ENCODE peak calls at places on chromosome 20, in ten cellular contexts. I, U, T, D, S, R, J, F, G and L are unnamed samples. For H3K4me1, the result is how much of the 10 kb centered on the place peaks cover.

GRCh38 chr20:57076202-57076651 is 190.2 kb downstream of the BMP7 start:
- DNase-seq in I (peak), U (no peak), T (no peak), D (no peak), S (no peak), R (no peak), J (peak), F (no peak), G (no peak), L (no peak)

GRCh38 chr20:33373735-33374605 is 27.3 kb downstream of the CDK5RAP1 start:
- DNase-seq in I (peak), U (peak), T (no peak), D (no peak), S (no peak), R (peak), J (no peak), F (no peak), G (no peak), L (peak)

GRCh38 chr20:51014797-51015722 is 7.8 kb downstream of the KCNG1 start:
- DNase-seq in I (peak), U (peak), T (peak), D (no peak), S (peak), R (no peak), J (no peak), F (no peak), G (no peak), L (no peak)

GRCh38 chr20:15992564-15992963 is 580.7 kb downstream of the KIF16B start:
- DNase-seq in I (peak), U (no peak), T (no peak), D (no peak), S (no peak), R (no peak), J (no peak), F (no peak), G (no peak), L (no peak)

GRCh38 chr20:31565699-31566331 is 39.3 kb upstream of the ID1 start:
- DNase-seq in I (peak), U (no peak), T (no peak), D (no peak), S (peak), R (no peak), J (no peak), F (no peak), G (no peak), L (no peak)

GRCh38 chr20:36319356-36320260 is 13.5 kb downstream of the DLGAP4 start:
- DNase-seq in I (no peak), U (no peak), T (no peak), D (no peak), S (no peak), R (no peak), J (no peak), F (no peak), G (no peak), L (no peak)

GRCh38 chr20:64167676-64168075 is 3.4 kb downstream of the MYT1 start:
- DNase-seq in I (no peak), U (no peak), T (no peak), D (no peak), S (no peak), R (no peak), J (no peak), F (no peak), G (no peak), L (no peak)

GRCh38 chr20:54015496-54015895 is 54.9 kb downstream of the BCAS1 start:
- DNase-seq in I (no peak), U (no peak), T (no peak), D (no peak), S (no peak), R (no peak), J (no peak), F (no peak), G (no peak), L (no peak)

GRCh38 chr20:37454636-37455035 is 66.4 kb upstream of the NNAT start:
- DNase-seq in I (no peak), U (no peak), T (no peak), D (no peak), S (no peak), R (no peak), J (no peak), F (no peak), G (no peak), L (no peak)

GRCh38 chr20:56689852-56690485 is 60.9 kb downstream of the TFAP2C start:
- DNase-seq in I (peak), U (no peak), T (no peak), D (no peak), S (peak), R (no peak), J (no peak), F (no peak), G (no peak), L (no peak)

GRCh38 chr20:24917797-24918578 is 31.1 kb upstream of the CST7 start:
- DNase-seq in I (peak), U (peak), T (peak), D (peak), S (peak), R (peak), J (peak), F (no peak), G (peak), L (no peak)

GRCh38 chr20:23928788-23929187 is 49.2 kb upstream of the CST5 start:
- DNase-seq in I (peak), U (no peak), T (no peak), D (no peak), S (peak), R (no peak), J (peak), F (peak), G (no peak), L (no peak)

GRCh38 chr20:3805594-3806264 is 9.6 kb downstream of the CDC25B start:
- DNase-seq in I (peak), U (peak), T (no peak), D (no peak), S (no peak), R (no peak), J (no peak), F (no peak), G (peak), L (no peak)

GRCh38 chr20:60804918-60805631 is 447.0 kb upstream of the CDH4 start:
- DNase-seq in I (no peak), U (no peak), T (no peak), D (peak), S (no peak), R (no peak), J (no peak), F (no peak), G (no peak), L (no peak)

GRCh38 chr20:1811621-1812498 is 83.3 kb upstream of the SIRPA start:
- DNase-seq in I (no peak), U (peak), T (no peak), D (no peak), S (no peak), R (no peak), J (no peak), F (no peak), G (no peak), L (no peak)

GRCh38 chr20:40286991-40287531 is 402.0 kb downstream of the MAFB start:
- DNase-seq in I (no peak), U (no peak), T (peak), D (no peak), S (no peak), R (peak), J (peak), F (peak), G (peak), L (no peak)

GRCh38 chr20:56429496-56429895 is 17.4 kb downstream of the CASS4 start:
- DNase-seq in I (no peak), U (peak), T (no peak), D (no peak), S (no peak), R (no peak), J (no peak), F (peak), G (no peak), L (no peak)

GRCh38 chr20:46219190-46219589 is 89.1 kb downstream of the CDH22 start:
- DNase-seq in I (no peak), U (no peak), T (no peak), D (no peak), S (no peak), R (no peak), J (no peak), F (no peak), G (no peak), L (no peak)
- H3K4me3 ChIP-seq in I (no peak), U (no peak), T (no peak), D (no peak), S (no peak), R (no peak), J (no peak), F (no peak), G (no peak), L (no peak)

GRCh38 chr20:62356948-62357667 is 10.0 kb downstream of the LAMA5 start:
- DNase-seq in I (peak), U (peak), T (peak), D (no peak), S (no peak), R (no peak), J (no peak), F (peak), G (peak), L (peak)
- H3K4me1 ChIP-seq in I (half or more), U (under half), T (half or more), D (under half), S (half or more), R (half or more), J (half or more), F (half or more), G (half or more), L (half or more)

DNA sequence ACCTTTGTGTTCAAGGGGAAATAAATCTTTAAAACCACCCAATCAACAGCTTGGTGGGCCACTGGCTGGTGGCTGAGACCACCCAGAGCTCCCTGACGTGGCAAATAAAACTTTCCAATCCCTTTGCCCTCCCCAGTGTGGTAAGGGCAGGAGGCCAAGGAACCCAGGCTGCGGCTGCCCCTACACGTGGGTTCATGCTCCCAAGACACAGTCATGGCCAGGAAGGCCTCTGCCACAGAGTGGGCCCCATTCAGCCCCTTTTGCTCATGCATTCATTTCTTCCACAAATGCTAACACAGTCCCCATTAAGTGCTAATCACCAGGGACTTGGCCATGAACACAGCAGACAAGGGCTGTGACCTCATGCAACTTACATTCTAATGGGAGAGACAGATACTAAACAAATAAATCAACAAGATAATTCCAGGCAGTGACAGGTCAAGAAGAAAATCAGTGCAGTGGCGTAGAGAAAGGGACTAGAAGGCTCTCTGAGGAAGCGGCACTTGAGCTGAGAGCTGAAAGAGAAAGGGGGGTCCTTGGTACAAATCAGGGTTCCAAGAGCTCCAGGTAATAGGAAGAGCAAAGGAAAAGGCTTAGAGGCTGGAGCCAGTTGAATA is 13.8 kb downstream of the PREX1 start:
- DNase-seq in I (no peak), U (no peak), T (no peak), D (no peak), S (no peak), R (no peak), J (no peak), F (no peak), G (no peak), L (no peak)
- H3K27ac ChIP-seq in I (no peak), U (no peak), T (no peak), D (no peak), S (no peak), R (no peak), J (no peak), F (no peak), G (no peak), L (peak)

DNA sequence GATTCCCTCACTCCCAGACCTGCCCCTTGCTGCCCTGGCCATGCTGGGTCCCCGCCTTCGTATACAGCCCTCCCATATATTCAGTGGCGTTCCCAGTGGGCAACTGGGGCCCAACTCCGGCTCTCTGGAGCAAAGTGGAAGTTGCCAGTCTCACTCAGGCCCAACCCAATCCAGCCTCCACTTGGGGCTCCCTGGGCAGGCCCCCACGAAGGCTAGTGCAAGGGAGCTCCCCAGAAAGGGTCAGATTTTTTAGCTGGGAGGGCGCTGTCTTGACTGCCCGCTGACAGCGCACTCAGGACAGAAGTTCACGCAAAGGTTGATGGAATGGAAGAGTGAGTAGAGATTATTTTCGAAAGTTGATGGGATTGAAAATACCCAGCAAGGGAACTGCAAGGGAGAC is 5.9 kb downstream of the TP53TG5 start:
- DNase-seq in I (no peak), U (no peak), T (no peak), D (no peak), S (no peak), R (no peak), J (no peak), F (no peak), G (no peak), L (no peak)
- H3K4me3 ChIP-seq in I (no peak), U (no peak), T (no peak), D (no peak), S (no peak), R (no peak), J (no peak), F (no peak), G (no peak), L (peak)

GRCh38 chr20:58149412-58150091 is 78.9 kb downstream of the ANKRD60 start:
- DNase-seq in I (peak), U (no peak), T (no peak), D (no peak), S (no peak), R (no peak), J (no peak), F (no peak), G (no peak), L (no peak)
- H3K4me1 ChIP-seq in I (under half), U (under half), T (under half), D (under half), S (under half), R (under half), J (under half), F (under half), G (under half), L (under half)